ENCODE peak calls at places on chromosomes 5 and 9, in four cellular contexts. F is NCI-H1105; I is GM03348; Z is stimulated activated CD4-positive, alpha-beta T cell treated with anti-CD3 and anti-CD28 coated beads, TNF-alpha, amount 100 ng/mL, for 4 hours. H is an unnamed sample.
A peak's percentile ranks its signal among the peaks of the same experiment; 100 is the strongest.

GRCh38 chr9:1954238-1954637 is 60.9 kb upstream of the SMARCA2 start:
- DNase-seq in I (no peak), Z (no peak), F (no peak), H (no peak)

GRCh38 chr5:24245821-24246220 is 399.0 kb downstream of the CDH10 start:
- DNase-seq in F (no peak), I (no peak), Z (no peak), H (no peak)

GRCh38 chr5:81020478-81021167 is 60.5 kb downstream of the RASGRF2 start:
- DNase-seq in Z (no peak), F (no peak), I (no peak), H (no peak)

GRCh38 chr9:3401556-3401955 is 124.2 kb downstream of the RFX3 start:
- DNase-seq in Z (no peak), F (peak; percentile 86), I (no peak), H (peak; percentile 69)

GRCh38 chr5:112161392-112161748 is 257.7 kb downstream of the EPB41L4A start:
- DNase-seq in F (no peak), Z (no peak), I (no peak), H (no peak)

GRCh38 chr9:96158909-96159575 is 142.9 kb downstream of the HSD17B3 start:
- DNase-seq in Z (no peak), I (no peak), F (no peak), H (no peak)

GRCh38 chr9:126436545-126437269 is 110.1 kb downstream of the MVB12B start:
- DNase-seq in F (no peak), I (peak; percentile 44), Z (no peak), H (no peak)

GRCh38 chr9:129319938-129320481 is 141.9 kb upstream of the IER5L start:
- DNase-seq in I (no peak), Z (no peak), F (peak; percentile 5), H (no peak)

GRCh38 chr5:101977729-101978345 is 318.2 kb downstream of the SLCO4C1 start:
- DNase-seq in I (peak; percentile 51), Z (no peak), F (peak; percentile 55), H (peak; percentile 38)

GRCh38 chr9:136206602-136207333 is 1.8 kb upstream of the LHX3 start:
- DNase-seq in Z (no peak), F (no peak), I (no peak), H (no peak)

GRCh38 chr5:151632524-151632923 is 41.4 kb upstream of the FAT2 start:
- DNase-seq in I (no peak), Z (no peak), F (no peak), H (no peak)

GRCh38 chr5:124932791-124933600 is 186.6 kb upstream of the ZNF608 start:
- DNase-seq in I (no peak), F (no peak), Z (no peak), H (no peak)

GRCh38 chr5:132661231-132662003 is 3.4 kb downstream of the IL13 start:
- DNase-seq in I (no peak), F (no peak), Z (no peak), H (no peak)

GRCh38 chr9:92600075-92600741 is 64.4 kb upstream of the ECM2 start:
- DNase-seq in I (no peak), F (no peak), Z (no peak), H (no peak)

GRCh38 chr5:40904205-40904993 is 4.9 kb upstream of the C7 start:
- DNase-seq in F (peak; percentile 10), Z (no peak), I (peak; percentile 76), H (peak; percentile 80)

GRCh38 chr5:1762121-1762877 is 37.3 kb downstream of the MRPL36 start:
- DNase-seq in Z (no peak), I (no peak), F (no peak), H (no peak)

GRCh38 chr9:91179237-91180138 is 182.2 kb downstream of the AUH start:
- DNase-seq in Z (no peak), F (no peak), I (peak; percentile 42), H (no peak)

GRCh38 chr5:143449772-143450171 is 46.3 kb upstream of the NR3C1 start:
- DNase-seq in F (no peak), Z (no peak), I (no peak), H (no peak)

GRCh38 chr9:135107592-135108235 is 20.2 kb downstream of the OLFM1 start:
- DNase-seq in I (no peak), F (no peak), Z (no peak), H (no peak)

GRCh38 chr9:110752766-110753165 is 84.2 kb downstream of the MUSK start:
- DNase-seq in Z (no peak), I (peak; percentile 58), F (no peak), H (no peak)

GRCh38 chr9:101457003-101457402 is 21.4 kb upstream of the ALDOB start:
- DNase-seq in I (no peak), F (no peak), Z (no peak), H (no peak)

GRCh38 chr9:101018391-101018990 is 10.0 kb upstream of the PLPPR1 start:
- DNase-seq in I (no peak), Z (no peak), F (peak; percentile 64), H (no peak)

GRCh38 chr5:168172718-168173045 is 118.8 kb upstream of the WWC1 start:
- DNase-seq in F (no peak), I (no peak), Z (no peak), H (no peak)

GRCh38 chr5:94776167-94776566 is 157.7 kb downstream of the SLF1 start:
- DNase-seq in I (peak; percentile 11), F (no peak), Z (no peak), H (peak; percentile 22)

GRCh38 chr5:96280946-96281393 is 152.1 kb downstream of the PCSK1 start:
- DNase-seq in F (no peak), Z (no peak), I (peak; percentile 25), H (no peak)

GRCh38 chr5:82354543-82354942 is 76.4 kb upstream of the RPS23 start:
- DNase-seq in Z (no peak), I (no peak), F (no peak), H (no peak)

GRCh38 chr5:65128226-65128625 is 353.5 kb downstream of the ADAMTS6 start:
- DNase-seq in F (no peak), Z (no peak), I (no peak), H (peak; percentile 71)

GRCh38 chr5:77518304-77518703 is 26.2 kb upstream of the WDR41 start:
- DNase-seq in Z (no peak), F (peak; percentile 11), I (no peak), H (peak; percentile 20)